ENCODE peak calls at places on chromosomes 12 and 14, in ten cellular contexts. B is sigmoid colon; K is lower leg skin; G is memory B cell; J is uterus; P is IMR-90; M is NCI-H1105 treated with DMSO at 0.1 percent for 48 hours; F is NCI-H1092 treated with DMSO at 0.1 percent for 48 hours; W is activated CD8-positive, alpha-beta memory T cell treated with anti-CD3 and anti-CD28 coated beads for 24 hours; E is midbrain. Y is an unnamed sample.

GRCh38 chr12:94107910-94108309 is 40.5 kb upstream of the PLXNC1 start:
- DNase-seq in P (no peak), F (no peak), B (no peak), K (no peak), M (no peak), E (no peak), G (no peak), W (no peak), J (no peak), Y (no peak)

GRCh38 chr14:64178814-64179213 is 115.4 kb downstream of the ESR2 start:
- DNase-seq in M (no peak), K (no peak), W (no peak), G (no peak), B (no peak), J (no peak), P (no peak), F (no peak), E (no peak), Y (no peak)

GRCh38 chr14:21231020-21231652 is 38.1 kb downstream of the HNRNPC start:
- DNase-seq in F (no peak), K (no peak), P (no peak), W (no peak), G (no peak), M (no peak), B (no peak), E (no peak), J (no peak), Y (no peak)

GRCh38 chr14:95662376-95663186 is 23.6 kb upstream of the TCL1B start:
- DNase-seq in B (no peak), K (no peak), W (no peak), F (no peak), E (no peak), P (no peak), J (no peak), G (no peak), M (no peak), Y (no peak)

GRCh38 chr12:96323906-96324305 is 76.3 kb downstream of the CDK17 start:
- DNase-seq in K (no peak), G (no peak), F (no peak), E (no peak), J (no peak), W (no peak), M (no peak), B (no peak), P (no peak), Y (no peak)

GRCh38 chr12:86669010-86669409 is 412.8 kb upstream of the MGAT4C start:
- DNase-seq in E (no peak), J (no peak), B (no peak), F (no peak), P (no peak), M (no peak), W (no peak), K (peak; percentile 27), G (no peak), Y (no peak)

GRCh38 chr12:16385779-16386646 is 38.6 kb downstream of the MGST1 start:
- DNase-seq in J (peak; percentile 22), F (peak; percentile 70), W (no peak), B (peak; percentile 68), K (no peak), M (peak; percentile 41), E (peak; percentile 47), G (no peak), P (peak; percentile 70), Y (peak; percentile 43)

GRCh38 chr12:13208533-13209278 is 12.2 kb downstream of the EMP1 start:
- DNase-seq in K (no peak), B (no peak), E (peak; percentile 26), W (no peak), M (no peak), J (no peak), P (peak; percentile 53), F (no peak), G (no peak), Y (no peak)

GRCh38 chr12:18502422-18502821 is 235.4 kb downstream of the PLCZ1 start:
- DNase-seq in B (no peak), K (no peak), J (no peak), F (peak; percentile 84), W (no peak), E (no peak), G (no peak), P (no peak), M (peak; percentile 77), Y (no peak)

GRCh38 chr12:89351489-89352241 is 636 bp downstream of the DUSP6 start:
- DNase-seq in K (no peak), P (peak; percentile 35), W (peak; percentile 80), G (peak; percentile 51), B (peak; percentile 71), J (peak; percentile 31), E (no peak), F (peak; percentile 41), M (peak; percentile 42), Y (no peak)

GRCh38 chr12:106139422-106140141 is 828 bp upstream of the NUAK1 start:
- DNase-seq in P (peak; percentile 66), G (peak; percentile 17), E (peak; percentile 41), B (peak; percentile 90), J (peak; percentile 76), K (peak; percentile 58), F (peak; percentile 54), M (peak; percentile 62), W (no peak), Y (peak; percentile 38)

GRCh38 chr12:49044660-49045059 is 15.9 kb downstream of the KMT2D start:
- DNase-seq in M (no peak), W (no peak), G (no peak), P (no peak), B (no peak), E (no peak), K (no peak), J (no peak), F (no peak), Y (no peak)

GRCh38 chr14:68362841-68363240 is 430.0 kb downstream of the ZFP36L1 start:
- DNase-seq in E (no peak), G (no peak), P (no peak), M (no peak), W (no peak), F (no peak), B (no peak), J (no peak), K (no peak), Y (no peak)

GRCh38 chr12:3004655-3005565 is 45.7 kb downstream of the TEAD4 start:
- DNase-seq in K (no peak), E (peak; percentile 12), M (no peak), W (no peak), F (no peak), B (no peak), J (no peak), P (no peak), G (no peak), Y (peak; percentile 73)

GRCh38 chr14:65277027-65277426 is 135.5 kb upstream of the FUT8 start:
- DNase-seq in J (no peak), B (no peak), K (no peak), F (no peak), M (no peak), W (no peak), E (no peak), G (no peak), P (peak; percentile 58), Y (peak; percentile 22)

GRCh38 chr14:75246546-75247285 is 31.9 kb upstream of the FOS start:
- DNase-seq in W (no peak), G (no peak), B (no peak), E (no peak), P (no peak), F (no peak), M (no peak), K (no peak), J (no peak), Y (no peak)

GRCh38 chr14:26863736-26864135 is 265.9 kb upstream of the NOVA1 start:
- DNase-seq in G (no peak), E (no peak), M (no peak), P (no peak), B (no peak), W (no peak), F (no peak), J (no peak), K (no peak), Y (no peak)

GRCh38 chr14:60805881-60806569 is 71.5 kb downstream of the MNAT1 start:
- DNase-seq in K (no peak), J (no peak), W (no peak), B (no peak), G (no peak), P (peak; percentile 63), E (no peak), M (no peak), F (no peak), Y (no peak)

GRCh38 chr14:95360828-95361227 is 41.1 kb upstream of the CLMN start:
- DNase-seq in W (no peak), K (no peak), F (no peak), E (no peak), M (no peak), P (no peak), B (no peak), J (no peak), G (no peak), Y (no peak)

GRCh38 chr12:8594072-8594471 is 18.6 kb downstream of the AICDA start:
- DNase-seq in G (no peak), M (no peak), K (no peak), W (peak; percentile 26), B (no peak), F (no peak), E (no peak), J (no peak), P (no peak), Y (no peak)

GRCh38 chr12:119180380-119181040 is 1.8 kb downstream of the HSPB8 start:
- DNase-seq in F (no peak), P (peak; percentile 66), K (peak; percentile 60), B (peak; percentile 90), M (no peak), G (no peak), W (no peak), J (peak; percentile 47), E (peak; percentile 27), Y (no peak)

GRCh38 chr14:88611878-88612277 is 49.0 kb downstream of the ZC3H14 start:
- DNase-seq in P (peak; percentile 49), F (no peak), J (no peak), W (no peak), B (no peak), M (no peak), K (no peak), E (no peak), G (no peak), Y (no peak)

GRCh38 chr14:104401785-104402184 is 177.8 kb upstream of the C14orf180 start:
- DNase-seq in K (no peak), F (no peak), W (peak; percentile 33), J (no peak), E (no peak), M (no peak), G (no peak), B (no peak), P (no peak), Y (no peak)

GRCh38 chr12:90298289-90298948 is 589.8 kb upstream of the ATP2B1 start:
- DNase-seq in E (no peak), W (no peak), M (no peak), G (no peak), B (no peak), P (no peak), J (no peak), K (no peak), F (no peak), Y (no peak)

GRCh38 chr12:4540633-4541032 is 1.9 kb downstream of the RAD51AP1 start:
- DNase-seq in G (no peak), F (no peak), K (no peak), E (no peak), W (no peak), B (no peak), J (no peak), M (no peak), P (no peak), Y (no peak)

GRCh38 chr14:96851694-96852381 is 54.7 kb downstream of the VRK1 start:
- DNase-seq in P (no peak), M (no peak), J (no peak), G (no peak), E (no peak), K (no peak), F (no peak), B (no peak), W (no peak), Y (no peak)

GRCh38 chr12:2198088-2198501 is 145.3 kb downstream of the CACNA1C start:
- DNase-seq in W (no peak), K (no peak), J (peak; percentile 60), M (no peak), B (peak; percentile 80), P (peak; percentile 64), G (no peak), E (no peak), F (no peak), Y (no peak)

Y was measured in NCI-H524.